ENCODE peak calls at places on chromosome 13, in ten cellular contexts. A is right lobe of liver, B is breast epithelium, N is thyroid gland, I is lower leg skin, P is esophagus muscularis mucosa, W is A549, K is adrenal gland, G is tibial nerve, Y is NB4. H is an unnamed sample.

GRCh38 chr13:97542102-97542501 is 108.1 kb downstream of the RAP2A start:
- DNase-seq in W (no peak), B (no peak), N (no peak), I (no peak), K (no peak), A (no peak), P (no peak), G (no peak), Y (no peak), H (no peak)

GRCh38 chr13:53240316-53240715 is 211.7 kb downstream of the OLFM4 start:
- DNase-seq in A (no peak), Y (no peak), I (no peak), K (no peak), W (no peak), N (no peak), B (no peak), P (no peak), G (no peak), H (no peak)

GRCh38 chr13:30113983-30114491 is 193.3 kb downstream of the KATNAL1 start:
- DNase-seq in W (no peak), B (no peak), Y (no peak), K (no peak), P (no peak), A (no peak), N (peak), I (no peak), G (peak), H (no peak)

GRCh38 chr13:97199451-97199850 is 22.7 kb upstream of the MBNL2 start:
- DNase-seq in N (no peak), Y (no peak), A (no peak), K (no peak), W (no peak), P (no peak), G (no peak), B (no peak), I (no peak), H (no peak)

GRCh38 chr13:45773236-45773635 is 71.1 kb downstream of the CBY2 start:
- DNase-seq in I (no peak), K (no peak), P (no peak), Y (no peak), A (no peak), G (no peak), N (no peak), B (no peak), W (no peak), H (no peak)

GRCh38 chr13:69580255-69580654 is 527.4 kb upstream of the ATXN8OS start:
- DNase-seq in Y (no peak), B (no peak), K (no peak), A (no peak), P (no peak), W (no peak), G (no peak), N (no peak), I (no peak), H (no peak)

GRCh38 chr13:52104624-52105023 is 24.2 kb downstream of the NEK5 start:
- DNase-seq in I (no peak), B (no peak), K (no peak), W (peak), G (no peak), A (no peak), Y (peak), N (no peak), P (no peak), H (no peak)

GRCh38 chr13:96473463-96474157 is 383.7 kb downstream of the HS6ST3 start:
- DNase-seq in W (no peak), B (no peak), N (no peak), G (no peak), P (no peak), I (no peak), A (no peak), Y (no peak), K (no peak), H (no peak)

GRCh38 chr13:84962141-84962750 is 837.0 kb downstream of the SLITRK6 start:
- DNase-seq in A (no peak), K (no peak), P (no peak), Y (no peak), W (no peak), I (no peak), B (no peak), N (no peak), G (no peak), H (no peak)

GRCh38 chr13:95445116-95445515 is 107.4 kb upstream of the CLDN10 start:
- DNase-seq in I (no peak), B (no peak), Y (no peak), W (no peak), A (no peak), K (no peak), G (no peak), N (no peak), P (no peak), H (no peak)

GRCh38 chr13:101308247-101309013 is 107.9 kb downstream of the NALCN start:
- DNase-seq in P (no peak), K (no peak), A (no peak), Y (no peak), W (no peak), B (no peak), I (no peak), G (no peak), N (no peak), H (no peak)

GRCh38 chr13:28268800-28269223 is 130.5 kb downstream of the PAN3 start:
- DNase-seq in W (no peak), I (no peak), A (no peak), K (no peak), B (no peak), P (no peak), Y (peak), G (no peak), N (no peak), H (no peak)

GRCh38 chr13:107512551-107512950 is 702.8 kb downstream of the LIG4 start:
- DNase-seq in G (no peak), P (no peak), B (no peak), K (no peak), A (no peak), Y (no peak), W (no peak), N (no peak), I (no peak), H (no peak)

GRCh38 chr13:30033681-30034447 is 183.4 kb upstream of the UBL3 start:
- DNase-seq in W (peak), A (no peak), G (no peak), Y (peak), P (no peak), N (no peak), I (no peak), K (no peak), B (no peak), H (no peak)

GRCh38 chr13:32205426-32206096 is 109.6 kb downstream of the ZAR1L start:
- DNase-seq in B (no peak), G (no peak), K (no peak), A (no peak), P (no peak), Y (peak), N (no peak), W (no peak), I (no peak), H (no peak)

GRCh38 chr13:112741835-112742570 is 52.2 kb downstream of the ATP11A start:
- DNase-seq in A (no peak), W (no peak), K (no peak), N (no peak), P (no peak), G (no peak), B (no peak), Y (no peak), I (no peak), H (no peak)

GRCh38 chr13:32624441-32624840 is 38.2 kb downstream of the PDS5B start:
- DNase-seq in P (no peak), B (no peak), N (no peak), G (no peak), Y (no peak), K (no peak), A (no peak), W (no peak), I (no peak), H (no peak)

GRCh38 chr13:106597759-106598395 is 29.9 kb upstream of the ARGLU1 start:
- DNase-seq in P (no peak), W (no peak), B (no peak), I (no peak), G (no peak), Y (no peak), K (no peak), A (no peak), N (peak), H (no peak)

GRCh38 chr13:66803759-66804456 is 426.2 kb downstream of the PCDH9 start:
- DNase-seq in I (no peak), G (no peak), K (no peak), W (no peak), N (peak), P (no peak), Y (no peak), A (no peak), B (no peak), H (no peak)

GRCh38 chr13:51920786-51921185 is 59.0 kb downstream of the CCDC70 start:
- DNase-seq in N (no peak), K (no peak), W (no peak), P (no peak), A (no peak), I (peak), G (no peak), B (no peak), Y (no peak), H (no peak)

GRCh38 chr13:63048648-63049047 is 1633.0 kb upstream of the PCDH20 start:
- DNase-seq in K (no peak), Y (no peak), N (no peak), B (no peak), A (no peak), P (no peak), W (peak), I (no peak), G (no peak), H (no peak)

GRCh38 chr13:50598338-50598737 is 245.2 kb downstream of the DLEU7 start:
- DNase-seq in G (no peak), N (no peak), W (no peak), P (no peak), B (no peak), A (no peak), I (no peak), Y (no peak), K (peak), H (peak)

GRCh38 chr13:33194820-33195692 is 90.5 kb downstream of the STARD13 start:
- DNase-seq in I (no peak), B (no peak), K (peak), W (peak), P (no peak), Y (peak), N (no peak), A (no peak), G (peak), H (no peak)

GRCh38 chr13:28173793-28174192 is 35.4 kb downstream of the PAN3 start:
- DNase-seq in I (no peak), A (no peak), B (no peak), N (no peak), G (no peak), Y (no peak), K (no peak), W (no peak), P (no peak), H (no peak)

GRCh38 chr13:27125357-27126282 is 46.0 kb downstream of the USP12 start:
- DNase-seq in I (no peak), K (no peak), W (no peak), P (no peak), A (no peak), Y (no peak), N (no peak), G (no peak), B (no peak), H (peak)
- TF ChIP-seq POLR2A in I (no peak), K (no peak), W (no peak), P (no peak), A (no peak), Y (no peak), N (no peak), G (no peak), B (no peak), H (no peak)

GRCh38 chr13:64457976-64458375 is 2772.2 kb downstream of the PCDH9 start:
- DNase-seq in W (no peak), G (no peak), Y (no peak), K (no peak), I (no peak), B (no peak), N (no peak), A (no peak), P (no peak), H (no peak)
- TF ChIP-seq POLR2A in W (no peak), G (no peak), Y (no peak), K (no peak), I (no peak), B (no peak), N (no peak), A (no peak), P (no peak), H (no peak)

GRCh38 chr13:110340812-110341444 is 33.8 kb downstream of the COL4A2 start:
- DNase-seq in G (peak), B (no peak), W (no peak), I (peak), A (peak), N (peak), K (peak), P (peak), Y (peak), H (no peak)
- TF ChIP-seq POLR2A in G (no peak), B (no peak), W (no peak), I (no peak), A (no peak), N (no peak), K (no peak), P (no peak), Y (no peak), H (no peak)

GRCh38 chr13:23467048-23467931 is 33.8 kb upstream of the SACS start:
- DNase-seq in W (no peak), B (no peak), P (peak), G (no peak), Y (no peak), N (no peak), I (no peak), A (no peak), K (no peak), H (no peak)

GRCh38 chr13:23468811-23469210 is 35.3 kb upstream of the SACS start:
- DNase-seq in Y (no peak), W (no peak), I (no peak), N (no peak), G (no peak), P (no peak), B (no peak), K (no peak), A (no peak), H (no peak)

GRCh38 chr13:23463631-23464030 is 30.1 kb upstream of the SACS start:
- DNase-seq in I (no peak), Y (no peak), W (no peak), G (no peak), N (no peak), A (no peak), B (no peak), K (no peak), P (no peak), H (no peak)

GRCh38 chr13:23467932-23468278 is 34.4 kb upstream of the SACS start:
- DNase-seq in Y (no peak), I (no peak), A (no peak), K (no peak), W (no peak), G (no peak), P (no peak), N (no peak), B (no peak), H (no peak)

GRCh38 chr13:23466144-23467002 is 32.9 kb upstream of the SACS start:
- DNase-seq in P (peak), Y (peak), G (peak), A (peak), B (peak), W (peak), I (peak), N (peak), K (peak), H (peak)
- TF ChIP-seq POLR2A in P (no peak), Y (peak), G (no peak), A (no peak), B (no peak), W (no peak), I (no peak), N (no peak), K (no peak), H (no peak)

GRCh38 chr13:23608704-23609413 is 38.6 kb downstream of the TNFRSF19 start:
- DNase-seq in W (no peak), N (peak), A (peak), G (peak), K (peak), I (no peak), Y (no peak), P (no peak), B (no peak), H (peak)

GRCh38 chr13:23609414-23610186 is 39.4 kb downstream of the TNFRSF19 start:
- DNase-seq in W (no peak), A (no peak), K (peak), B (no peak), Y (no peak), G (peak), P (no peak), N (peak), I (no peak), H (peak)

GRCh38 chr13:23610966-23611486 is 40.8 kb downstream of the TNFRSF19 start:
- DNase-seq in W (no peak), B (no peak), P (no peak), Y (no peak), A (no peak), I (no peak), N (peak), G (no peak), K (no peak), H (no peak)

GRCh38 chr13:23612182-23612581 is 42.0 kb downstream of the TNFRSF19 start:
- DNase-seq in W (no peak), K (no peak), N (no peak), P (no peak), A (no peak), I (no peak), Y (no peak), B (no peak), G (no peak), H (no peak)

DNA sequence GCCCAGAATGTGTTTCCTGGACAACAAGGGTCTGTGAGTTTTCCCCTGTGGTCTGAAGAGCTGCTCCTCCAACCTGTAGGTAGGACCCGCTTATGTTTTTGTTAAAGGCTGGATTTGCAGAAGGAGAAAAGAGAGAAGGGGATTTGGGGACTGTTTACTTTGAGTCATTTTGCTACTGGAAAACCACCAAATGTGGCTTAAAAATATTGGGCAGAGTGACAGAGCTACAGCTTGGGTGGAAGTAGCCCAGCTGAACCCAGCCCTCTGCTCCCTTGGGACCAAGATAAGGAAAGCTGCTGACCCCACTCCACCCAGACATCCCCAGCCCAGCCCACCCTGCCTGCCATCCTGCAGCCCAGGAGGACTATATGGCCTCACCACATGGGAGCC is 40.0 kb downstream of the TNFRSF19 start:
- DNase-seq in Y (no peak), B (no peak), G (no peak), K (no peak), W (no peak), A (no peak), I (no peak), P (no peak), N (no peak), H (peak)
- TF ChIP-seq POLR2A in Y (no peak), B (no peak), G (no peak), K (no peak), W (no peak), A (no peak), I (no peak), P (no peak), N (no peak), H (no peak)

GRCh38 chr13:79477968-79478367 is 3.0 kb upstream of the NDFIP2 start:
- DNase-seq in G (no peak), Y (no peak), P (no peak), W (no peak), K (no peak), N (peak), B (no peak), A (no peak), I (no peak), H (no peak)

GRCh38 chr13:79481685-79482052 is 714 bp downstream of the NDFIP2 start:
- DNase-seq in W (no peak), A (no peak), I (no peak), N (peak), K (no peak), B (no peak), G (no peak), P (no peak), Y (peak), H (peak)

GRCh38 chr13:79483302-79483701 is 2.3 kb downstream of the NDFIP2 start:
- DNase-seq in N (no peak), P (no peak), G (no peak), Y (no peak), A (no peak), B (no peak), W (no peak), K (no peak), I (no peak), H (no peak)

GRCh38 chr13:79482271-79482970 is 1.5 kb downstream of the NDFIP2 start:
- DNase-seq in Y (no peak), A (no peak), B (no peak), N (no peak), W (no peak), K (no peak), I (no peak), G (no peak), P (no peak), H (peak)

GRCh38 chr13:79480954-79481684 is at the start of gene NDFIP2:
- DNase-seq in N (peak), K (peak), B (peak), P (no peak), W (peak), G (peak), I (peak), A (peak), Y (peak), H (peak)
- TF ChIP-seq POLR2A in N (no peak), K (peak), B (no peak), P (peak), W (peak), G (no peak), I (no peak), A (peak), Y (peak), H (peak)

GRCh38 chr13:39037880-39038568 is at the start of the genes NHLRC3 and PROSER1:
- DNase-seq in Y (peak), P (peak), I (peak), B (peak), K (peak), A (peak), W (peak), G (peak), N (peak), H (peak)
- TF ChIP-seq POLR2A in Y (peak), P (no peak), I (no peak), B (no peak), K (peak), A (peak), W (peak), G (no peak), N (no peak), H (peak)

GRCh38 chr13:75635621-75636338 is at the start of gene LMO7:
- DNase-seq in I (peak), A (peak), P (no peak), W (peak), G (peak), K (peak), N (peak), B (peak), Y (peak), H (peak)

GRCh38 chr13:75637101-75637774 is 1.1 kb downstream of the LMO7 start:
- DNase-seq in K (no peak), A (no peak), B (no peak), G (no peak), P (no peak), I (no peak), W (no peak), N (no peak), Y (no peak), H (no peak)

GRCh38 chr13:75635101-75635620 is 969 bp upstream of the LMO7 start:
- DNase-seq in P (no peak), N (peak), K (no peak), Y (peak), B (no peak), G (peak), W (no peak), I (no peak), A (no peak), H (no peak)

GRCh38 chr13:75639426-75639825 is 3.3 kb downstream of the LMO7 start:
- DNase-seq in G (no peak), K (no peak), N (no peak), A (no peak), B (no peak), I (no peak), W (no peak), Y (no peak), P (no peak), H (no peak)

DNA sequence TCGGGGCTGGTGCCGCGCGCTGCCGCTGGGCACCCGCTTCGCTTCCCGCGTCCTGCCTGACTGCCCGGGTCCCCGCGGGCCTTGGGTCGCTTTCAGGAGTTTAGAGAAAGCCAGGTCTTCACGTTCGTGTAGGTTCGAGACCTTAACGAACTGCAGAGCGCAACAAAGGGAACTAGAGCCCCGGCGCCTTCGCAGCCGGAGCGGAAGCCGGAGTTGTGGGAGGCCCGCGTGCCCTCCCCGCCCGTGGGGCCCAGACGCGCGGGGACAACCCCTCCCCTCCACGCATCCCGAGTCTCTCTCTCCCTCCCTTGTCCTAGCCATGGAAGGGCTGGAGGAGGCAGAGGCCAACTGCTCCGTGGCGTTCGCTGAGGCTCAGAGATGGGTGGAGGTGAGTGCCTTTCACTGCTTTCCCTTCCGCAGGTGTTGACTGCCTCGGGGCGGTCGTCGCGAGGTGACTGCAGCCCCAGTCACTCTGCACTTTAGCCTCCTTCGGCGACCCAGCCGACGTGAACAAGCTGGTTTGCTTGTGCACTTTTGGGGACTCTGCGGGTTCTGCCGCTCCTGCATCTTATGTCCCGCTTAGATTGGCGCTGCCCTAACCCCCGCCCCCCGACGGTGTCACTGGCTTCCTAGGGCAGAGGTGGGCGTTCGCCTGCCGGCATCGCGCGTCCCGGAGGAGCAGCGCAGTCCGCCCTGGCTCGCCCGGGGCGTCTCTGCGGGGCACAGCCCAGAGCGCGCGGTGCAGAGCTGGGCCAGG is 387 bp downstream of the LMO7 start:
- DNase-seq in N (peak), A (no peak), K (no peak), B (no peak), Y (no peak), G (peak), W (no peak), P (no peak), I (no peak), H (peak)
- TF ChIP-seq POLR2A in N (peak), A (no peak), K (no peak), B (no peak), Y (peak), G (no peak), W (no peak), P (no peak), I (no peak), H (no peak)

H was measured in erythroblast.